ENCODE peak calls at places on chromosomes 7 and 10, in seven cellular contexts. K, I, U, R, L, B and Q are unnamed samples.

GRCh38 chr7:936131-937054 is 18.1 kb downstream of the ADAP1 start:
- DNase-seq in U (no peak), K (no peak), R (no peak), I (peak; percentile 60), B (peak; percentile 36), L (peak; percentile 31), Q (peak; percentile 17)

GRCh38 chr10:31919010-31919409 is 9.6 kb downstream of the ARHGAP12 start:
- DNase-seq in U (no peak), B (no peak), I (no peak), R (no peak), L (no peak), K (no peak), Q (no peak)

GRCh38 chr7:158409120-158409519 is 178.5 kb downstream of the PTPRN2 start:
- DNase-seq in K (no peak), I (peak; percentile 43), B (no peak), R (no peak), U (no peak), L (no peak), Q (no peak)

GRCh38 chr7:115662120-115662519 is 368.4 kb downstream of the TFEC start:
- DNase-seq in L (peak; percentile 66), B (peak; percentile 6), R (no peak), K (no peak), I (no peak), U (no peak), Q (no peak)

GRCh38 chr10:79929409-79929904 is 19.4 kb downstream of the SFTPD start:
- DNase-seq in K (peak; percentile 59), L (peak; percentile 95), I (peak; percentile 79), B (peak; percentile 62), R (peak; percentile 86), U (peak; percentile 15), Q (peak; percentile 88)

GRCh38 chr10:8056891-8057331 is 2.4 kb downstream of the GATA3 start:
- DNase-seq in B (peak; percentile 54), L (no peak), I (no peak), R (peak; percentile 46), U (no peak), K (no peak), Q (no peak)

GRCh38 chr10:71821909-71822763 is 28.9 kb downstream of the PSAP start:
- DNase-seq in I (no peak), K (no peak), R (no peak), L (no peak), U (no peak), B (no peak), Q (peak; percentile 6)

GRCh38 chr7:4164556-4164955 is 517.5 kb upstream of the FOXK1 start:
- DNase-seq in I (no peak), U (no peak), K (peak; percentile 21), R (peak; percentile 49), L (no peak), B (no peak), Q (no peak)

GRCh38 chr7:158733762-158734494 is 29.3 kb upstream of the NCAPG2 start:
- DNase-seq in K (no peak), B (no peak), R (no peak), L (no peak), I (no peak), U (no peak), Q (no peak)

GRCh38 chr10:131207584-131208532 is 103.7 kb downstream of the TCERG1L start:
- DNase-seq in B (no peak), R (no peak), U (no peak), I (peak; percentile 56), K (no peak), L (no peak), Q (no peak)

GRCh38 chr10:50510517-50511473 is 113.0 kb downstream of the SGMS1 start:
- DNase-seq in B (peak; percentile 19), I (no peak), L (no peak), R (no peak), K (no peak), U (no peak), Q (no peak)

GRCh38 chr10:24617771-24618396 is 105.8 kb downstream of the ARHGAP21 start:
- DNase-seq in I (peak; percentile 71), B (peak; percentile 68), L (peak; percentile 51), K (peak; percentile 50), R (peak; percentile 75), U (no peak), Q (peak; percentile 69)

GRCh38 chr10:121216721-121217181 is 365.6 kb downstream of the WDR11 start:
- DNase-seq in U (no peak), B (no peak), I (peak; percentile 71), R (no peak), L (no peak), K (no peak), Q (no peak)

GRCh38 chr7:151447312-151447711 is 7.4 kb upstream of the CRYGN start:
- DNase-seq in B (no peak), I (peak; percentile 59), U (no peak), R (no peak), K (no peak), L (no peak), Q (no peak)

GRCh38 chr10:37314862-37315261 is 189.5 kb downstream of the ANKRD30A start:
- DNase-seq in B (no peak), K (no peak), I (no peak), R (no peak), U (no peak), L (peak; percentile 86), Q (no peak)
- H3K9me3 ChIP-seq in B (peaks cover 9% of the 10 kb centered on the region), K (peaks cover 18% of the 10 kb centered on the region), I (no peaks in the 10 kb centered on the region), R (peaks cover 41% of the 10 kb centered on the region), U (no peaks in the 10 kb centered on the region), L (peaks cover 4% of the 10 kb centered on the region), Q (no peaks in the 10 kb centered on the region)

GRCh38 chr7:11830582-11831382 is 1.2 kb downstream of the THSD7A start:
- DNase-seq in I (no peak), B (peak; percentile 28), L (no peak), R (no peak), K (no peak), U (no peak), Q (no peak)
- H3K27me3 ChIP-seq in I (no peaks in the 10 kb centered on the region), B (peaks cover 7% of the 10 kb centered on the region), L (no peaks in the 10 kb centered on the region), R (peaks cover 37% of the 10 kb centered on the region), K (peaks cover 13% of the 10 kb centered on the region), U (peaks cover 21% of the 10 kb centered on the region), Q (no peaks in the 10 kb centered on the region)

GRCh38 chr7:57210871-57211270 is 78.6 kb upstream of the ZNF479 start:
- DNase-seq in L (no peak), U (no peak), K (no peak), B (no peak), R (no peak), I (no peak), Q (no peak)
- H3K9me3 ChIP-seq in L (no peaks in the 10 kb centered on the region), U (peaks cover 4% of the 10 kb centered on the region), K (peaks cover 89% of the 10 kb centered on the region), B (peaks cover 38% of the 10 kb centered on the region), R (peaks cover 14% of the 10 kb centered on the region), I (no peaks in the 10 kb centered on the region), Q (peaks cover 4% of the 10 kb centered on the region)

DNA sequence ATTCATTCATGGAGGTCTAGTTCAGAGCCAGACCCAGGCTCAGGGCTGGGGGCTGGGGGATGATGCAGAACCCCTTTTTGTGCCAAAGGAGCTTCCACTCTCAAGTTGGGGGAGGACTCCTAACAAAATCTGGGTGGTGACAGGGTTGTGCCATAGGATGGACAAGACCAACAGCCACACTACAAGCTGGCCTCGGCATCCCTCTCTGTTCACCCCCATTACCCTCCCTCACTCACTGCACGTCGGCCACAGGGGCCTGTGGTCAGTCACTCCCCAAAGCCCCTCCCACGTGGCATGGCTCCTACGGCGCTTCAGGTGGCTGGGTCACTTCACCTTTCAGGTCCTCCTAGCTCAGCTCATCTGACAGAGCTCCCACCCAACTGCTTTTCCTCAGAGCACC is 348.7 kb upstream of the ZMIZ1 start:
- DNase-seq in K (no peak), U (no peak), I (no peak), B (no peak), L (no peak), R (no peak), Q (no peak)
- H3K27me3 ChIP-seq in K (no peaks in the 10 kb centered on the region), U (peaks cover 5% of the 10 kb centered on the region), I (no peaks in the 10 kb centered on the region), B (peaks cover 3% of the 10 kb centered on the region), L (peaks cover 51% of the 10 kb centered on the region), R (no peaks in the 10 kb centered on the region), Q (no peaks in the 10 kb centered on the region)

GRCh38 chr7:69177941-69178494 is 420.3 kb upstream of the AUTS2 start:
- DNase-seq in L (no peak), K (no peak), I (no peak), R (no peak), B (no peak), U (no peak), Q (no peak)
- H3K9me3 ChIP-seq in L (no peaks in the 10 kb centered on the region), K (peaks cover 15% of the 10 kb centered on the region), I (no peaks in the 10 kb centered on the region), R (no peaks in the 10 kb centered on the region), B (no peaks in the 10 kb centered on the region), U (no peaks in the 10 kb centered on the region), Q (no peaks in the 10 kb centered on the region)

DNA sequence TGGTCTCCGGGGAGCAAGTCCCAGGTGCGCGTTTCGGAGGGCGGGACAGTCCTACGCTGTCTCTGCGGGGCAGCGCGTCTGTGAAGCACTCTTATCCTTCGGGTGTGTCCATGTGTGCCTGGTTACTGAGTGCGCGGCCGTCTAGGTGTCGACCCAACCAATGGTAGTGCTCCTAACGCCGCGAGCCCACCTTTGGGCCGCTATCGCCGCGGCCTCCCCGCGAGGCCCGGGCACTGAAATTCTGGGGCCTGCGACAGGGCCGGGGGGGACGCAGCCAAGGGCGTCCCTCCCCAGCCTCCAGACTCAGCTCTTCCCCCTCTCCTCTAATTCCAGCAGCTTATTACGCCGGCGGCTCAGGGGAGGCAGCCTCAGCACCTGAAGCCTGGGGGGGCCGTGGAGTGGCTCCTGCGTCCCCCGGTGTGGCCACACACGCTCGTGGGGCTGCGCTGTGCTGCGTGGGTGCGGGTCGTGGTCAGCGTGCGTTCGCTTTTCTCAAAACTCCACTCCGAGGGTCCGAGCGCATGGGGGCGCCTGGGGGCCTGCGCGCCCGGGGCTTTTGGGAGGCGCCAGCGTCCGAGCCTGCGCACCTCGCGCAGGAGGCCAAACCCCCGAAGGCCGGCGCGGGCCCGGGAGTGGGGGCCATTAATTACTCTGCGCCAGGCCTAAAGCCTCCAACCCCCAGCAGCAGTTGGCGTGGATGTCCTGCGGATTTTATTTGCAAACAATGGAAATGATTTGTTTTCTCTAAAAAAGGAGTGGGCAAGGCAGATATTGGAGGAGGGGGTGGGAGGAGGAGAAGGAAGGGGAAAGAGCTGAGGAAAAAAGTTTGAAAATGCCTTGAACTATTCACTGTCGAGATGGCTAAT is 3.0 kb upstream of the ZNF503 start:
- DNase-seq in I (peak; percentile 69), L (peak; percentile 85), U (no peak), B (no peak), R (peak; percentile 80), K (peak; percentile 67), Q (no peak)
- H3K27me3 ChIP-seq in I (no peaks in the 10 kb centered on the region), L (peaks cover 97% of the 10 kb centered on the region), U (no peaks in the 10 kb centered on the region), B (no peaks in the 10 kb centered on the region), R (peaks cover 75% of the 10 kb centered on the region), K (no peaks in the 10 kb centered on the region), Q (peaks cover 13% of the 10 kb centered on the region)